ENCODE peak calls at places on chromosomes 16 and 17, in nine cellular contexts. S is progenitor cell of endocrine pancreas; G is HCT116; N is stimulated activated CD4-positive, alpha-beta T cell treated with anti-CD3 and anti-CD28 coated beads, Interleukin-2, amount 100 ng/mL, for 48 hours; C is upper lobe of right lung; U is GM20000; I is SHP77; Y is BJ; R is NCI-H1436. V is an unnamed sample.

GRCh38 chr16:22788190-22788530 is 25.8 kb upstream of the HS3ST2 start:
- DNase-seq in S (no peak), N (no peak), G (no peak), R (no peak), U (no peak), C (no peak), Y (no peak), I (no peak), V (no peak)

GRCh38 chr17:9509236-9509813 is 66.3 kb downstream of the STX8 start:
- DNase-seq in Y (no peak), R (no peak), I (no peak), N (no peak), U (no peak), G (no peak), S (no peak), C (no peak), V (no peak)

GRCh38 chr16:50697881-50698767 is 4.7 kb downstream of the NOD2 start:
- DNase-seq in I (peak; percentile 17), G (no peak), Y (no peak), C (no peak), N (peak; percentile 42), S (no peak), U (peak; percentile 74), R (no peak), V (no peak)

GRCh38 chr17:49861150-49861884 is 13.4 kb upstream of the TAC4 start:
- DNase-seq in N (peak; percentile 58), C (no peak), U (peak; percentile 86), Y (no peak), I (peak; percentile 13), R (peak; percentile 45), S (peak; percentile 46), G (no peak), V (peak; percentile 55)

GRCh38 chr17:61567045-61567802 is 23.8 kb downstream of the NACA2 start:
- DNase-seq in C (no peak), Y (no peak), G (peak; percentile 90), R (no peak), U (no peak), S (no peak), N (no peak), I (no peak), V (peak; percentile 37)

GRCh38 chr17:64694207-64694606 is 32.1 kb upstream of the SMURF2 start:
- DNase-seq in N (no peak), Y (no peak), U (no peak), R (no peak), C (peak; percentile 82), G (peak; percentile 99), I (peak; percentile 13), S (no peak), V (peak; percentile 85)

GRCh38 chr16:875182-876040 is 74.9 kb upstream of the GNG13 start:
- DNase-seq in Y (no peak), N (no peak), S (no peak), U (no peak), R (no peak), I (no peak), G (no peak), C (no peak), V (no peak)

GRCh38 chr17:42188749-42189650 is 3.7 kb upstream of the HCRT start:
- DNase-seq in R (no peak), S (no peak), N (no peak), G (no peak), C (no peak), I (no peak), U (no peak), Y (no peak), V (no peak)

GRCh38 chr16:69711115-69711740 is 15.1 kb downstream of the NQO1 start:
- DNase-seq in N (no peak), I (no peak), R (no peak), S (no peak), G (peak; percentile 72), Y (peak; percentile 17), C (peak; percentile 64), U (no peak), V (no peak)

GRCh38 chr17:4167786-4168185 is 24.8 kb downstream of the CYB5D2 start:
- DNase-seq in I (no peak), S (no peak), N (no peak), R (no peak), C (no peak), U (no peak), Y (no peak), G (no peak), V (no peak)

GRCh38 chr17:56185491-56185890 is 32.2 kb downstream of the ANKFN1 start:
- DNase-seq in Y (no peak), I (no peak), R (no peak), S (no peak), C (no peak), G (no peak), U (no peak), N (no peak), V (no peak)

GRCh38 chr16:67833418-67834241 is 8.5 kb upstream of the THAP11 start:
- DNase-seq in R (peak; percentile 90), G (peak; percentile 69), I (peak; percentile 89), Y (no peak), N (peak; percentile 90), U (peak; percentile 96), C (peak; percentile 95), S (peak; percentile 84), V (peak; percentile 90)

GRCh38 chr16:1729445-1729844 is 23.4 kb downstream of the MAPK8IP3 start:
- DNase-seq in C (no peak), Y (no peak), R (no peak), I (no peak), S (no peak), U (no peak), G (no peak), N (no peak), V (no peak)